ENCODE peak calls at places on chromosomes 5 and 9, in four cellular contexts. One of them, this sample, is unnamed.

GRCh38 chr9:111863636-111864035 is 33.0 kb upstream of the UGCG start:
- DNase-seq in sigmoid colon: no peak
- DNase-seq in stomach: no peak
- DNase-seq in suprapubic skin: no peak
- DNase-seq in this sample: no peak

GRCh38 chr9:79572032-79572890 is 496 bp downstream of the TLE4 start:
- DNase-seq in sigmoid colon: peak; percentile 68
- DNase-seq in suprapubic skin: peak; percentile 71
- DNase-seq in stomach: peak; percentile 59
- DNase-seq in this sample: peak; percentile 45

GRCh38 chr5:15995206-15996052 is 184.2 kb downstream of the MARCHF11 start:
- DNase-seq in sigmoid colon: no peak
- DNase-seq in suprapubic skin: no peak
- DNase-seq in stomach: no peak
- DNase-seq in this sample: peak; percentile 9

GRCh38 chr9:18438300-18438925 is 35.5 kb upstream of the ADAMTSL1 start:
- DNase-seq in stomach: peak; percentile 29
- DNase-seq in sigmoid colon: peak; percentile 77
- DNase-seq in suprapubic skin: peak; percentile 68
- DNase-seq in this sample: no peak

GRCh38 chr9:114538241-114538640 is 33.0 kb upstream of the WHRN start:
- DNase-seq in suprapubic skin: no peak
- DNase-seq in sigmoid colon: no peak
- DNase-seq in stomach: peak; percentile 41
- DNase-seq in this sample: no peak

GRCh38 chr5:172223901-172224873 is 30.2 kb downstream of the EFCAB9 start:
- DNase-seq in stomach: no peak
- DNase-seq in sigmoid colon: no peak
- DNase-seq in suprapubic skin: no peak
- DNase-seq in this sample: no peak

GRCh38 chr9:9108641-9109040 is 1309.1 kb upstream of the DMAC1 start:
- DNase-seq in stomach: no peak
- DNase-seq in suprapubic skin: no peak
- DNase-seq in sigmoid colon: no peak
- DNase-seq in this sample: no peak

GRCh38 chr9:128136816-128137793 is 9.6 kb upstream of the PTGES2 start:
- DNase-seq in sigmoid colon: no peak
- DNase-seq in suprapubic skin: peak; percentile 44
- DNase-seq in stomach: no peak
- DNase-seq in this sample: peak; percentile 91

GRCh38 chr9:91474656-91475055 is 51.0 kb upstream of the NFIL3 start:
- DNase-seq in stomach: no peak
- DNase-seq in suprapubic skin: no peak
- DNase-seq in sigmoid colon: no peak
- DNase-seq in this sample: no peak

GRCh38 chr5:80871541-80871961 is 88.6 kb upstream of the RASGRF2 start:
- DNase-seq in sigmoid colon: no peak
- DNase-seq in suprapubic skin: no peak
- DNase-seq in stomach: no peak
- DNase-seq in this sample: peak; percentile 34

GRCh38 chr5:79956173-79956670 is 34.8 kb downstream of the MTX3 start:
- DNase-seq in sigmoid colon: no peak
- DNase-seq in stomach: no peak
- DNase-seq in suprapubic skin: no peak
- DNase-seq in this sample: peak; percentile 86

GRCh38 chr5:73433272-73433981 is 15.2 kb downstream of the FOXD1 start:
- DNase-seq in sigmoid colon: no peak
- DNase-seq in suprapubic skin: no peak
- DNase-seq in stomach: no peak
- DNase-seq in this sample: no peak

GRCh38 chr5:103669615-103670014 is 107.0 kb upstream of the NUDT12 start:
- DNase-seq in suprapubic skin: no peak
- DNase-seq in stomach: no peak
- DNase-seq in sigmoid colon: no peak
- DNase-seq in this sample: no peak

GRCh38 chr9:121354770-121355169 is 15.3 kb downstream of the STOM start:
- DNase-seq in sigmoid colon: no peak
- DNase-seq in suprapubic skin: no peak
- DNase-seq in stomach: no peak
- DNase-seq in this sample: no peak

GRCh38 chr5:74394924-74395880 is 245.3 kb downstream of the ENC1 start:
- DNase-seq in stomach: no peak
- DNase-seq in sigmoid colon: no peak
- DNase-seq in suprapubic skin: no peak
- DNase-seq in this sample: no peak

GRCh38 chr9:6646028-6646636 is 603 bp upstream of the GLDC start:
- DNase-seq in stomach: no peak
- DNase-seq in sigmoid colon: no peak
- DNase-seq in suprapubic skin: no peak
- DNase-seq in this sample: no peak

GRCh38 chr5:133924221-133924920 is 44.1 kb downstream of the C5orf15 start:
- DNase-seq in stomach: no peak
- DNase-seq in sigmoid colon: no peak
- DNase-seq in suprapubic skin: no peak
- DNase-seq in this sample: no peak

GRCh38 chr5:168916266-168916665 is 337.1 kb upstream of the PANK3 start:
- DNase-seq in sigmoid colon: peak; percentile 82
- DNase-seq in suprapubic skin: peak; percentile 79
- DNase-seq in stomach: no peak
- DNase-seq in this sample: no peak

GRCh38 chr5:148539851-148540250 is 114.5 kb downstream of the HTR4 start:
- DNase-seq in sigmoid colon: no peak
- DNase-seq in suprapubic skin: no peak
- DNase-seq in stomach: no peak
- DNase-seq in this sample: no peak

GRCh38 chr5:138752341-138752950 is 779 bp upstream of the CTNNA1 start:
- DNase-seq in suprapubic skin: peak; percentile 65
- DNase-seq in sigmoid colon: peak; percentile 68
- DNase-seq in stomach: no peak
- DNase-seq in this sample: no peak

GRCh38 chr9:4117835-4118610 is 181.8 kb downstream of the GLIS3 start:
- DNase-seq in suprapubic skin: peak; percentile 63
- DNase-seq in stomach: no peak
- DNase-seq in sigmoid colon: no peak
- DNase-seq in this sample: no peak

GRCh38 chr5:52895572-52896296 is 93.4 kb upstream of the ITGA2 start:
- DNase-seq in sigmoid colon: no peak
- DNase-seq in suprapubic skin: no peak
- DNase-seq in stomach: no peak
- DNase-seq in this sample: no peak

GRCh38 chr5:140258016-140258415 is 44.9 kb downstream of the PFDN1 start:
- DNase-seq in sigmoid colon: no peak
- DNase-seq in stomach: no peak
- DNase-seq in suprapubic skin: no peak
- DNase-seq in this sample: no peak

GRCh38 chr9:80957806-80958205 is 731.5 kb downstream of the TLE1 start:
- DNase-seq in sigmoid colon: no peak
- DNase-seq in stomach: no peak
- DNase-seq in suprapubic skin: no peak
- DNase-seq in this sample: no peak

GRCh38 chr5:135979510-135979909 is 24.7 kb upstream of the LECT2 start:
- DNase-seq in suprapubic skin: no peak
- DNase-seq in stomach: no peak
- DNase-seq in sigmoid colon: no peak
- DNase-seq in this sample: no peak

GRCh38 chr9:73919712-73920111 is 577.4 kb upstream of the RORB start:
- DNase-seq in stomach: no peak
- DNase-seq in suprapubic skin: no peak
- DNase-seq in sigmoid colon: no peak
- DNase-seq in this sample: no peak

GRCh38 chr5:79255786-79256557 is 20.0 kb downstream of the JMY start:
- DNase-seq in stomach: peak; percentile 40
- DNase-seq in suprapubic skin: no peak
- DNase-seq in sigmoid colon: no peak
- DNase-seq in this sample: no peak

GRCh38 chr5:134465856-134466240 is 54.2 kb upstream of the CDKN2AIPNL start:
- DNase-seq in sigmoid colon: peak; percentile 96
- DNase-seq in suprapubic skin: peak; percentile 94
- DNase-seq in stomach: peak; percentile 93
- DNase-seq in this sample: peak; percentile 86

GRCh38 chr5:43648499-43649124 is 45.6 kb downstream of the NNT start:
- DNase-seq in suprapubic skin: no peak
- DNase-seq in sigmoid colon: no peak
- DNase-seq in stomach: no peak
- DNase-seq in this sample: no peak

GRCh38 chr9:33835625-33836260 is 18.8 kb downstream of the UBE2R2 start:
- DNase-seq in sigmoid colon: no peak
- DNase-seq in suprapubic skin: no peak
- DNase-seq in stomach: no peak
- DNase-seq in this sample: no peak

GRCh38 chr5:150486402-150487198 is 21.3 kb upstream of the NDST1 start:
- DNase-seq in suprapubic skin: no peak
- DNase-seq in stomach: peak; percentile 79
- DNase-seq in sigmoid colon: no peak
- DNase-seq in this sample: no peak

GRCh38 chr5:78547171-78547570 is 101.4 kb downstream of the LHFPL2 start:
- DNase-seq in suprapubic skin: no peak
- DNase-seq in sigmoid colon: peak; percentile 83
- DNase-seq in stomach: no peak
- DNase-seq in this sample: no peak

DNA sequence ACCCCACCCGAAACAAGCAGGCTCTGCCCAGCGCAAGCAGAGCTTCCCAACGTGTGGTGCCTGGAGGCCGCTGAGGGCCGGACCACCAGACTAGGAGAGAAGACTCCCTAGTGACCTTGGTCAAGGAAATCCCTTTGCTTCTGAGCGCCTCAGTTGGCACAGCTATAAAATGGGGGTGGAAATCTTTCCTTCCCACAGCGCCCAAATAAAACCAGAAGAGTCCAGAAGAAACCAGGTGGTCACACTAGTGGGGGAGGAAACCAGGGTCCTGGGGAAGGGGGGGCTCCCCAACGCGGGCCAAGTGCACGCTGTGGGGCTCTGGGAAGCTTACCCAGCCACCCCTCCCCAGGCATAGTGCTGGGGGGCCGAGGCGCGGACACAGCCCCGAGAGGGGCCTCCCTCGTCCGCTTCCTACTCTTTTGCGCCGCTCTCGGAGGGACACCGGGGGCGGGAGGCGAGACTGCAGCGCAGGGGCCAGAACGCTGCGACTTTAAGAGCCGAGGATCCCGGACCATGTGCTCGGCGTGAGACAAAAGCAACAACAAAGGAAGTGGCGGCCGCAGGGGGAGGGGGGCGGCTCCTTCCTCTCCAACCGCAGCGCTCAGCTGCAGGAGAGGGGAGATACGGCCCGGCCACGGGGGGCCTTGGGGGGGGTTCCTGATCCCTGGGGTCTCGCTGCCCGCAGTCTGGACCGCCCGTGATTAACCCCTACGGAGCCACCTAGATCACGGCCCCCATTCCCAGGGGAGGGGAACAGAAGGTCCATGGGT is 885 bp downstream of the RNF44 start:
- DNase-seq in sigmoid colon: peak; percentile 93
- DNase-seq in suprapubic skin: peak; percentile 93
- DNase-seq in stomach: peak; percentile 80
- DNase-seq in this sample: peak; percentile 79
- TF ChIP-seq POLR2A in sigmoid colon: no peak
- TF ChIP-seq POLR2A in suprapubic skin: no peak
- TF ChIP-seq POLR2A in stomach: no peak
- TF ChIP-seq POLR2A in this sample: peak; percentile 14

DNA sequence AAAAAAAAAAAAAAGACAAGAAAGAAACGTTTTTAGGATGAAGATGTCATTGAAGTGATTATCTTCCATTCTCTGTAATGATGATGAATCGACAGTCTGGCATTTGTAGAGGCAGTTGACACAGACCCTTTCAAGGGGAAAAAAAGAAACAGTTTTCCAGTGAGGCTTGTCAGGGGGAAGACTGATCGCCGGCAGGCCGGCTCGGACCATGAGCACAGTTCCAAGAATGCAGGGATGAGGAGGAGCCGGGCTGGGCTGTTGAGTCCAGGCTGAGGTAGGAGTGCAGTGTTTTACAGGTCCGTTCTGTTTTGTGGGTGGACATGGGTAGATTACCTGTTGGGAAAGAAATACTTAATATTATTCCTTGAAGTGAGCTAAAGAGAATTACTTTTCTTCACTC is 194.6 kb downstream of the AOPEP start:
- DNase-seq in sigmoid colon: peak; percentile 62
- DNase-seq in stomach: no peak
- DNase-seq in suprapubic skin: no peak
- DNase-seq in this sample: peak; percentile 68
- TF ChIP-seq POLR2A in sigmoid colon: no peak
- TF ChIP-seq POLR2A in stomach: no peak
- TF ChIP-seq POLR2A in suprapubic skin: no peak
- TF ChIP-seq POLR2A in this sample: peak; percentile 37

GRCh38 chr5:54561646-54562045 is 44.1 kb downstream of the SNX18 start:
- DNase-seq in stomach: no peak
- DNase-seq in sigmoid colon: no peak
- DNase-seq in suprapubic skin: no peak
- DNase-seq in this sample: no peak
- TF ChIP-seq POLR2A in stomach: no peak
- TF ChIP-seq POLR2A in sigmoid colon: no peak
- TF ChIP-seq POLR2A in suprapubic skin: no peak
- TF ChIP-seq POLR2A in this sample: no peak

DNA sequence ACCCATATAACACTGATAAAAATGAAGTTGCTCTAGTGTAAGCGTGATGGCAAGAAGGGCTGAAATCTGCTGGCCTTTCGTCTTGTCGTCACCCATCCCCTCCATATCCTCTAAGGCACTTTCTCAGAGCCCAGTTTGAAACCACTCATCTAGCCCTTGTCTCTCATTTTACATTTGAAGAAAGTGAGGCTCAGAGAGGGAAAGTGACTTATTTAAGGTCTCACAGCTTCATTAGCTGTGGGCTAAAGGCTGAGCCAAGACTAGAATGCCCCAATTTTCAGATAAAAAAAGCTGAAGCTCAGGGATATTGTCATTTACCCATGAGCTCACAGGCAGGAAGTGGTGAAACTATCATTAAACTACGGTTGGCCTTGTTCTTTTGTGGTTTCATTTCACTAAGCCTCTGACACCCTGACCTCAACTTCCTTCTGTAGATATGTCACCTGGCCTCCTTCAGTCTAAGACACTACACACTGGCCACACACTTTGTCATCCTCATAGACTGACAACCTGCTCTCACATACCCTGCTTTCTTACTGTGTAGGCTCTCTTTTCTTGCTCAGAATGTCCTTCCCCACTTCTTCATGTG is 176.7 kb upstream of the DMAC1 start:
- DNase-seq in suprapubic skin: no peak
- DNase-seq in sigmoid colon: no peak
- DNase-seq in stomach: no peak
- DNase-seq in this sample: peak; percentile 6
- TF ChIP-seq POLR2A in suprapubic skin: no peak
- TF ChIP-seq POLR2A in sigmoid colon: no peak
- TF ChIP-seq POLR2A in stomach: no peak
- TF ChIP-seq POLR2A in this sample: no peak

This sample was measured in H54.